ENCODE peak calls at places on chromosomes 16 and 17, in six cellular contexts. One of them, this sample, is unnamed.

GRCh38 chr17:79950306-79950705 is 85.4 kb downstream of the TBC1D16 start:
- DNase-seq in HepG2: no peak
- DNase-seq in K562: peak
- DNase-seq in H1: peak
- DNase-seq in GM12878: no peak
- DNase-seq in GM12891: no peak
- DNase-seq in this sample: no peak

GRCh38 chr17:2954898-2955445 is 108.4 kb downstream of the OR1D5 start:
- DNase-seq in K562: no peak
- DNase-seq in GM12878: no peak
- DNase-seq in GM12891: no peak
- DNase-seq in HepG2: peak
- DNase-seq in H1: no peak
- DNase-seq in this sample: no peak

GRCh38 chr16:69712277-69712676 is 14.1 kb downstream of the NQO1 start:
- DNase-seq in GM12878: no peak
- DNase-seq in GM12891: no peak
- DNase-seq in H1: peak
- DNase-seq in K562: no peak
- DNase-seq in HepG2: no peak
- DNase-seq in this sample: no peak

GRCh38 chr17:58091024-58091567 is 7.9 kb downstream of the DYNLL2 start:
- DNase-seq in K562: no peak
- DNase-seq in H1: no peak
- DNase-seq in GM12891: no peak
- DNase-seq in HepG2: no peak
- DNase-seq in GM12878: no peak
- DNase-seq in this sample: no peak

GRCh38 chr17:40952675-40953074 is 14.1 kb downstream of the KRT39 start:
- DNase-seq in K562: no peak
- DNase-seq in GM12878: no peak
- DNase-seq in GM12891: no peak
- DNase-seq in HepG2: no peak
- DNase-seq in H1: no peak
- DNase-seq in this sample: no peak

GRCh38 chr17:66625321-66625767 is 209.6 kb upstream of the CACNG5 start:
- DNase-seq in H1: no peak
- DNase-seq in GM12891: no peak
- DNase-seq in K562: peak
- DNase-seq in HepG2: peak
- DNase-seq in GM12878: no peak
- DNase-seq in this sample: no peak

GRCh38 chr16:10584956-10585561 is 4.7 kb upstream of the EMP2 start:
- DNase-seq in HepG2: no peak
- DNase-seq in K562: no peak
- DNase-seq in H1: no peak
- DNase-seq in GM12891: no peak
- DNase-seq in GM12878: no peak
- DNase-seq in this sample: no peak

GRCh38 chr17:77337150-77337549 is 196.4 kb downstream of the SEC14L1 start:
- DNase-seq in GM12878: no peak
- DNase-seq in H1: no peak
- DNase-seq in GM12891: no peak
- DNase-seq in K562: no peak
- DNase-seq in HepG2: no peak
- DNase-seq in this sample: no peak

GRCh38 chr17:6940186-6940649 is 55.6 kb upstream of the ALOX12 start:
- DNase-seq in HepG2: no peak
- DNase-seq in K562: peak
- DNase-seq in H1: no peak
- DNase-seq in GM12878: no peak
- DNase-seq in GM12891: no peak
- DNase-seq in this sample: no peak

GRCh38 chr17:76154935-76155845 is 14.1 kb upstream of the FOXJ1 start:
- DNase-seq in K562: no peak
- DNase-seq in GM12878: no peak
- DNase-seq in HepG2: no peak
- DNase-seq in GM12891: no peak
- DNase-seq in H1: no peak
- DNase-seq in this sample: no peak

GRCh38 chr16:1989209-1989825 is 453 bp upstream of the SYNGR3 start:
- DNase-seq in GM12891: no peak
- DNase-seq in HepG2: no peak
- DNase-seq in K562: no peak
- DNase-seq in GM12878: no peak
- DNase-seq in H1: peak
- DNase-seq in this sample: no peak

GRCh38 chr17:77208217-77208808 is 67.5 kb downstream of the SEC14L1 start:
- DNase-seq in HepG2: peak
- DNase-seq in GM12878: no peak
- DNase-seq in GM12891: no peak
- DNase-seq in H1: no peak
- DNase-seq in K562: no peak
- DNase-seq in this sample: no peak

GRCh38 chr16:66844342-66845079 is at the start of gene CA7:
- DNase-seq in GM12891: no peak
- DNase-seq in GM12878: no peak
- DNase-seq in HepG2: no peak
- DNase-seq in K562: no peak
- DNase-seq in H1: peak
- DNase-seq in this sample: no peak

GRCh38 chr16:2827481-2827790 is 2.7 kb upstream of the ZG16B start:
- DNase-seq in H1: no peak
- DNase-seq in K562: no peak
- DNase-seq in GM12891: no peak
- DNase-seq in HepG2: no peak
- DNase-seq in GM12878: no peak
- DNase-seq in this sample: no peak

GRCh38 chr17:56679148-56679766 is 85.8 kb downstream of the NOG start:
- DNase-seq in GM12891: no peak
- DNase-seq in GM12878: no peak
- DNase-seq in HepG2: peak
- DNase-seq in H1: no peak
- DNase-seq in K562: peak
- DNase-seq in this sample: no peak

GRCh38 chr17:8072339-8072726 is 15.2 kb downstream of the ALOX12B start:
- DNase-seq in K562: no peak
- DNase-seq in HepG2: no peak
- DNase-seq in GM12878: no peak
- DNase-seq in GM12891: no peak
- DNase-seq in H1: peak
- DNase-seq in this sample: no peak

GRCh38 chr16:88084881-88085280 is 133.6 kb downstream of the BANP start:
- DNase-seq in HepG2: no peak
- DNase-seq in H1: no peak
- DNase-seq in K562: no peak
- DNase-seq in GM12891: no peak
- DNase-seq in GM12878: no peak
- DNase-seq in this sample: no peak
- TF ChIP-seq POLR2AphosphoS5 in HepG2: no peak
- TF ChIP-seq POLR2AphosphoS5 in H1: no peak
- TF ChIP-seq POLR2AphosphoS5 in K562: no peak
- TF ChIP-seq POLR2AphosphoS5 in GM12891: no peak
- TF ChIP-seq POLR2AphosphoS5 in GM12878: no peak
- TF ChIP-seq POLR2AphosphoS5 in this sample: no peak

GRCh38 chr17:46059457-46059856 is 60.4 kb downstream of the STH start:
- DNase-seq in K562: peak
- DNase-seq in GM12891: no peak
- DNase-seq in GM12878: no peak
- DNase-seq in H1: no peak
- DNase-seq in HepG2: no peak
- DNase-seq in this sample: no peak
- TF ChIP-seq POLR2A in K562: no peak
- TF ChIP-seq POLR2A in GM12891: no peak
- TF ChIP-seq POLR2A in GM12878: no peak
- TF ChIP-seq POLR2A in H1: no peak
- TF ChIP-seq POLR2A in HepG2: no peak
- TF ChIP-seq POLR2A in this sample: no peak

GRCh38 chr17:70555723-70556122 is 386.4 kb downstream of the KCNJ2 start:
- DNase-seq in K562: no peak
- DNase-seq in GM12878: no peak
- DNase-seq in GM12891: no peak
- DNase-seq in HepG2: no peak
- DNase-seq in H1: no peak
- DNase-seq in this sample: no peak

GRCh38 chr17:70552982-70553334 is 383.6 kb downstream of the KCNJ2 start:
- DNase-seq in HepG2: no peak
- DNase-seq in GM12878: no peak
- DNase-seq in GM12891: no peak
- DNase-seq in H1: no peak
- DNase-seq in K562: no peak
- DNase-seq in this sample: no peak

DNA sequence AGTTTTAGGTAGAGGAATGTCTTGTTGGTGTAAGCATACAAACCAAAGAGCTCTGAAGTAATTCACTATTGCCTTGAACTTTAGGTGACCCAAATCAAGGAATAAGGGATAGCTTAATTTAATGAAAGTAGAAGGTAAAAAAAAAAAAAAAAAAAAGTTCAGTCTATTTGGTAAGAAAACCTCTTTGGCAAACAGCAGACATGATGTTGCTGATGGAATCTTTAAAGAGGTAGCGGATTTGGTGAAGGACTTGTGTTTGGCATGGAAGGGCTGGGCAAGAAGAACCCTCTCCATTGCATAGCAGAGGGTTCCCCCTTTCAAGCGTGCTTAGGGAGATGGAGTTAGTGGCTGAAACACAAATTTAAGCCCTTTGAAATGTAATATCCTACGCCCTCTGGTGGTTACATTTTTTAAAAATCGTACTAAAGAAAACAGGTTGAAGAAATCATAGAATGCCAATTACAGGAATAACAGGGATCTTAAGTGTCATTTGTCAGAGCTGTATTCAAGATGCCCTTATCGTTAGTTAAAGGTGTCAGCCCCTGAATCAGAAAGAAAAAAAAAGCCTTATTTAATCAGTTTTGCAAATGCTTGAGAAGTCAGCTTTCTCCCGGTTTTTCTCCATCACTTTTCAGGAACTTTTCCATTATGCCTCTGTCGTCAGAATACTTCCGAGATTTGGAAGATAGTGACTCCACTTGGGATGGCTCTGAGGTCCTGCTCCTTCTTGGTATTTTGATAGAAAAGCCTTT is 383.1 kb downstream of the KCNJ2 start:
- DNase-seq in GM12891: peak
- DNase-seq in HepG2: peak
- DNase-seq in K562: peak
- DNase-seq in H1: no peak
- DNase-seq in GM12878: peak
- DNase-seq in this sample: no peak
- TF ChIP-seq TAF1 in GM12891: no peak
- TF ChIP-seq TAF1 in HepG2: no peak
- TF ChIP-seq TAF1 in K562: no peak
- TF ChIP-seq TAF1 in H1: no peak
- TF ChIP-seq TAF1 in GM12878: no peak
- TF ChIP-seq TAF1 in this sample: no peak

GRCh38 chr17:68542698-68543463 is 30.7 kb downstream of the PRKAR1A start:
- DNase-seq in GM12891: no peak
- DNase-seq in HepG2: no peak
- DNase-seq in K562: no peak
- DNase-seq in GM12878: no peak
- DNase-seq in H1: no peak
- DNase-seq in this sample: no peak

GRCh38 chr17:68544111-68544510 is 31.9 kb downstream of the PRKAR1A start:
- DNase-seq in HepG2: no peak
- DNase-seq in GM12878: no peak
- DNase-seq in H1: no peak
- DNase-seq in K562: no peak
- DNase-seq in GM12891: no peak
- DNase-seq in this sample: no peak

GRCh38 chr17:68539536-68540469 is 27.6 kb downstream of the PRKAR1A start:
- DNase-seq in HepG2: peak
- DNase-seq in GM12878: no peak
- DNase-seq in GM12891: peak
- DNase-seq in H1: no peak
- DNase-seq in K562: peak
- DNase-seq in this sample: no peak

GRCh38 chr17:68540981-68541380 is 28.8 kb downstream of the PRKAR1A start:
- DNase-seq in K562: no peak
- DNase-seq in HepG2: no peak
- DNase-seq in GM12878: no peak
- DNase-seq in H1: no peak
- DNase-seq in GM12891: no peak
- DNase-seq in this sample: no peak

DNA sequence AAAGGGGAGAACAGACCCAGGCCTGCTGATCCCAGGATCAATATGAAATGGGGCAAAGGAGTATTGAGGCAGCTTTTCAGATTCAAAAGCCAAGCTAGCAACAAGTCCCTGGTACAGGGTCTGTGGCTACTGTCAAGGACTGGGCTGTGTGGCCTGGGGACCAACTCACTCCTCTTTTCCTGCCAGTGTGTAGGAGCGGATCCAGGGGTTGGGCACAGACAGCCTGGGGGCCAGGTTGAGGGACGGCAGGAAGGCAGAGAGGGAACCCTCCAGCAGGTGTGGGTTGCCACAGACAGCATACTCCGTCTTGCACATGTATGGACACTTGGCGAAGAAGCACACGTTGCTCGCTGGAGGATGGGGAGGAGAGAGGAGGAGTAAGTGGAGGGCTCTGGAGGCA is 29.6 kb downstream of the PRKAR1A start:
- DNase-seq in HepG2: no peak
- DNase-seq in GM12891: no peak
- DNase-seq in H1: no peak
- DNase-seq in K562: no peak
- DNase-seq in GM12878: no peak
- DNase-seq in this sample: no peak
- TF ChIP-seq POLR2AphosphoS5 in HepG2: no peak
- TF ChIP-seq POLR2AphosphoS5 in GM12891: no peak
- TF ChIP-seq POLR2AphosphoS5 in H1: no peak
- TF ChIP-seq POLR2AphosphoS5 in K562: no peak
- TF ChIP-seq POLR2AphosphoS5 in GM12878: no peak
- TF ChIP-seq POLR2AphosphoS5 in this sample: no peak

GRCh38 chr17:36501351-36501750 is 14.9 kb downstream of the ZNHIT3 start:
- DNase-seq in HepG2: no peak
- DNase-seq in H1: no peak
- DNase-seq in K562: no peak
- DNase-seq in GM12891: no peak
- DNase-seq in GM12878: no peak
- DNase-seq in this sample: no peak

GRCh38 chr17:36498155-36498554 is 11.7 kb downstream of the ZNHIT3 start:
- DNase-seq in HepG2: no peak
- DNase-seq in K562: no peak
- DNase-seq in H1: no peak
- DNase-seq in GM12891: no peak
- DNase-seq in GM12878: no peak
- DNase-seq in this sample: no peak

GRCh38 chr17:36500745-36501225 is 14.3 kb downstream of the ZNHIT3 start:
- DNase-seq in H1: no peak
- DNase-seq in K562: no peak
- DNase-seq in GM12878: no peak
- DNase-seq in HepG2: no peak
- DNase-seq in GM12891: no peak
- DNase-seq in this sample: no peak

GRCh38 chr17:36496018-36496789 is 9.7 kb downstream of the ZNHIT3 start:
- DNase-seq in GM12891: no peak
- DNase-seq in K562: no peak
- DNase-seq in H1: no peak
- DNase-seq in HepG2: no peak
- DNase-seq in GM12878: no peak
- DNase-seq in this sample: no peak

GRCh38 chr17:36498560-36499300 is 12.2 kb downstream of the ZNHIT3 start:
- DNase-seq in K562: no peak
- DNase-seq in HepG2: no peak
- DNase-seq in GM12878: no peak
- DNase-seq in GM12891: no peak
- DNase-seq in H1: no peak
- DNase-seq in this sample: no peak
- TF ChIP-seq POLR2A in K562: no peak
- TF ChIP-seq POLR2A in HepG2: no peak
- TF ChIP-seq POLR2A in GM12878: peak
- TF ChIP-seq POLR2A in GM12891: no peak
- TF ChIP-seq POLR2A in H1: no peak
- TF ChIP-seq POLR2A in this sample: no peak